ENCODE peak calls at places on chromosomes 3 and 15, in four cellular contexts. K, M, J and Q are unnamed samples.

GRCh38 chr3:49840371-49840770 is 16.0 kb downstream of the TRAIP start:
- DNase-seq in K (no peak), M (no peak), J (no peak), Q (no peak)

GRCh38 chr3:28347374-28348285 is 891 bp upstream of the ZCWPW2 start:
- DNase-seq in K (no peak), M (no peak), J (no peak), Q (peak)

GRCh38 chr15:71362987-71363968 is 248.0 kb downstream of the THSD4 start:
- DNase-seq in K (no peak), M (no peak), J (no peak), Q (no peak)

GRCh38 chr15:62850791-62851291 is 191.7 kb upstream of the TPM1 start:
- DNase-seq in K (no peak), M (no peak), J (no peak), Q (no peak)

GRCh38 chr15:44584162-44584749 is 47.3 kb downstream of the EIF3J start:
- DNase-seq in K (peak), M (peak), J (no peak), Q (no peak)

GRCh38 chr15:88708256-88709054 is 69.6 kb downstream of the ISG20 start:
- DNase-seq in K (no peak), M (no peak), J (no peak), Q (no peak)

GRCh38 chr3:112982710-112983109 is 7.8 kb upstream of the CD200R1 start:
- DNase-seq in K (no peak), M (no peak), J (no peak), Q (no peak)

GRCh38 chr3:16888785-16889607 is 4.2 kb downstream of the PLCL2 start:
- DNase-seq in K (no peak), M (no peak), J (peak), Q (no peak)

GRCh38 chr15:100043069-100043641 is 298.6 kb downstream of the ADAMTS17 start:
- DNase-seq in K (no peak), M (no peak), J (no peak), Q (no peak)

GRCh38 chr3:40801276-40801675 is 276.5 kb downstream of the ZNF621 start:
- DNase-seq in K (no peak), M (no peak), J (no peak), Q (no peak)

GRCh38 chr15:101568304-101568703 is 78.8 kb upstream of the PCSK6 start:
- DNase-seq in K (no peak), M (peak), J (no peak), Q (no peak)

GRCh38 chr3:189490337-189490736 is 140.9 kb upstream of the TP63 start:
- DNase-seq in K (no peak), M (no peak), J (no peak), Q (no peak)

DNA sequence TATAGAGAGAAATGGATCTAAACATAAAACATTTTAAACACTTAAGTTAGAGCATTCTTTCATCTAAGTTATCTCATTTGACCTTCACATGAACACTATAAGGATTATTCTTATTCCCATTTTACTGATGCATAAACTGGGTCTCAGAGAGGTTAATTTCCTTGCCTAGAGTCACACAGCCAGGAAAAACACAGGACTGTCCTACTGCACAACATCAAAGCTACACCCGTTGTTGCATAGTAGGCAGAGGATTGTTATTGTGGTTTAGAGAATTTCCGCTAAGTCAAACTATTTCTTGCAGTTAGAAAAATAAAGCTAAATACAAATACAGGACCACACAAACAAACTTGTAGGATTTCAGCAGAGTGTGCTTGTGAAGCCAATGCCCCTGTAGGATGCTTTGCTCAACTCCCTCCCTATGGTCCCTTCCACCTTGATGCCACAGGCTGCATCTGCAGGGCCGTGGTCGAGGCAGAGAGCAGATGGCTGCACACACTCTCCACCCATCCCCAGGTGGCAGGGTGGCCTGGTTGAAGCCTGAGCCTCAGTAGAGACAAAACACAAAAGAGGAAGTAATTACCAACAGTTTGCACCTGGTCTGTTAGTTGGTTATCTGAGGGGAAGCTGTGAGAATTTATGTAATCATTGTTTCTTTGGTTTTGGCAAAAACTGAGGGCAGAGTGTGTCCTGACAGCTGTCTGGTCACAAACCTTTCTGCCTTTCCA is 41.1 kb upstream of the SKOR1 start:
- DNase-seq in K (no peak), M (no peak), J (peak), Q (no peak)
- H3K4me2 ChIP-seq in K (no peak), M (no peak), J (peak), Q (no peak)

GRCh38 chr15:55659481-55659880 is 71.3 kb upstream of the PYGO1 start:
- DNase-seq in K (no peak), M (no peak), J (no peak), Q (no peak)

GRCh38 chr15:55660153-55660552 is 72.0 kb upstream of the PYGO1 start:
- DNase-seq in K (no peak), M (no peak), J (no peak), Q (no peak)

DNA sequence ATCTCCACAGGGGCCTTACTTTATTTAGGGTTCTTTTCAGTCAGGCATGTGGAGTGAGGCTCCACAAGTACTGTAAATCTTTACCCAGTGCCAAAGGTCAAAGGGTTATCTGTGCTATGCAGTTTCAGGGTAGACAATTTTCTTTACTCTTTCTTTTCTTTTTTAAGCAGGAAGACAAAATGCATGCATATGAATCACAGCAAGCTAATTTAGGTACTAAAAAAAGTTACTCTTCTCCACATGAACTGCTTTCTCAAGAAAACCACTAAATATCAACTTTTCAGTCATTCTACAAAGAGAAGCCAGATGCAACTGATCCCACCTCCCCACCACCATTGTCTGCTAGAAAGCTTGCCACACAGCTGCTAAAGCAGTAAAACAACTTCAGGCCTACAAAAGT is 73.3 kb upstream of the PYGO1 start:
- DNase-seq in K (no peak), M (no peak), J (no peak), Q (no peak)
- TF ChIP-seq NRF1 in K (no peak), M (no peak), J (no peak), Q (no peak)

GRCh38 chr3:131036200-131036816 is 9.6 kb downstream of the NEK11 start:
- DNase-seq in K (no peak), M (no peak), J (no peak), Q (no peak)
- H3K4me2 ChIP-seq in K (no peak), M (no peak), J (no peak), Q (no peak)

DNA sequence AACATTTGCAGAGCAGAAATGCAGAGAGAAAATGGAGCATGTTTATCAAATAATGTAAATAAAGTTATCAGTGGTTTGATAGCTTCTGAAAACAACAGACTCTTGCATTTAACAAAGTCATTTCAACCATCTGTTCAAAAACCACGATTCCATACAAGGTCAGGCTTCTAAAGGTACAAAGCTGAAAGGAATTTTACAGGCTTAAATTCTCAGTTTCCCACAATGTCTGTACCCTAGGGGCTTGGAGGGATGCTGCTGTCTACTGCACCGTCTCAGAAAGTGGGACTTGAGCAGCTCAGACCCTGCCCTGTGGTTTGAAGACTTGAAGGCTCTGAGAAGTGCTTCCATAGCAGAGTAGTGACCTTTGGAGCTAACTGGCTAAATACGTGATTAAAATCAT is 30.4 kb upstream of the TM4SF1 start:
- DNase-seq in K (no peak), M (no peak), J (no peak), Q (no peak)
- TF ChIP-seq NRF1 in K (no peak), M (no peak), J (no peak), Q (no peak)

GRCh38 chr15:60935130-60935529 is 294.0 kb downstream of the RORA start:
- DNase-seq in K (no peak), M (no peak), J (no peak), Q (no peak)

GRCh38 chr15:60928987-60929386 is 300.1 kb downstream of the RORA start:
- DNase-seq in K (no peak), M (no peak), J (no peak), Q (no peak)

GRCh38 chr15:60933914-60934885 is 294.9 kb downstream of the RORA start:
- DNase-seq in K (no peak), M (no peak), J (no peak), Q (no peak)

GRCh38 chr15:60936186-60936585 is 292.9 kb downstream of the RORA start:
- DNase-seq in K (no peak), M (no peak), J (no peak), Q (no peak)

DNA sequence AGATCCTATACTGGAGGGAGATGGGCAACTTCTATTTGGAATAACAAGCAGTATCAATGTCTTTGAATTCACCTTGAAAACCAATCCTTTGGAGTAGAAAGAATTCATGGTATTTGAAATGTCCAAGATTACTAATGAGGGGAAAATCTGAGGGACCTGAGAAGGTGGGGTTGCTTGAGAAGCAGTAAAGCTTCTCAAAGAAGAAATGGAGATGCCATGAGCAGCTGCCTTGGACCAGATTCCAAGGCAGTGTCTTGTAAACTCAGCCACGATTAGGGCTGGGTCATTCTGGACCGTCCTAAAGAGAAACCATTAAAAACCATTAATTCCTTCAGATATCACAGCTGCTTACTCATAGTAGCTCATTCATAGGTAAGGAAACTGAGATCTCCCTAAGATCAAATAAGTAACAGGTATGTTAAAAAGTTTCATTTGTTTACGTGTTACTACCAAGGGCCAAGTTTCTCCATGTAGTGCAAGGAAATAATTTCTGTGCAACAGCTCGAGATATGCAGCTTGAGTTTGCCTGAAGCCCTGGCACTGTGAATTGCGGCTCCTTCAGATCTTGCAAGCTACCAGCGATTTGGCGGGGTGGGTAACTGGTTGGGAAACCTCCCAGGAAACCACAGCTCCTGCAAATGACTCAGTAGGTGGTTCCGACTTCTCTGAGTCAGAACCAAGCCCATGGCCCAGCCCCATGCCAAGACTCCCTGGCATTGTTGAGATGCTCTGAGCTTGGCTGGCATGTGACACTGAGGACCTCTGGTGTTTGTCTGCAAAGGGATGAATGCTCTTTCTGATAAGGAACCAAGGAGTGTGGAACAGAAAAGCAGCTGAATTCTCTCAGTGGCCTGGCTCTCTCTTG is 296.8 kb downstream of the RORA start:
- DNase-seq in K (no peak), M (no peak), J (no peak), Q (no peak)
- H3K4me2 ChIP-seq in K (no peak), M (no peak), J (no peak), Q (no peak)